ENCODE peak calls at places on chromosomes 12 and 14, in four cellular contexts. W is aorta; R is pons; X is activated CD4-positive, alpha-beta T cell treated with anti-CD3 and anti-CD28 coated beads, Interleukin-2, amount 50 U/mL, for 48 hours. O is an unnamed sample.

GRCh38 chr14:88791252-88791621 is 1.5 kb downstream of the EML5 start:
- DNase-seq in R (no peak), X (no peak), W (no peak), O (no peak)

GRCh38 chr12:96376865-96377264 is 23.4 kb downstream of the CDK17 start:
- DNase-seq in X (no peak), R (no peak), W (no peak), O (no peak)

GRCh38 chr12:2691340-2692111 is 103.2 kb upstream of the FKBP4 start:
- DNase-seq in X (peak), R (no peak), W (no peak), O (no peak)

GRCh38 chr12:119704065-119704747 is 36.3 kb downstream of the PRKAB1 start:
- DNase-seq in W (no peak), R (no peak), X (no peak), O (no peak)

GRCh38 chr12:92538970-92539749 is 163.6 kb upstream of the PLEKHG7 start:
- DNase-seq in R (no peak), X (no peak), W (no peak), O (no peak)

GRCh38 chr14:104087981-104088850 is 2.7 kb downstream of the ASPG start:
- DNase-seq in X (no peak), W (peak), R (no peak), O (no peak)

GRCh38 chr12:47110011-47110541 is 30.3 kb upstream of the AMIGO2 start:
- DNase-seq in W (no peak), X (no peak), R (no peak), O (no peak)

GRCh38 chr12:22101749-22102243 is 55.8 kb downstream of the CMAS start:
- DNase-seq in R (peak), X (peak), W (peak), O (no peak)

GRCh38 chr12:11666131-11666530 is 16.7 kb downstream of the ETV6 start:
- DNase-seq in X (no peak), W (no peak), R (no peak), O (no peak)

GRCh38 chr14:91303091-91303923 is 58.8 kb upstream of the GPR68 start:
- DNase-seq in W (no peak), R (no peak), X (peak), O (no peak)

GRCh38 chr12:70948236-70948975 is 27.9 kb upstream of the PTPRR start:
- DNase-seq in X (no peak), W (no peak), R (no peak), O (no peak)